ENCODE peak calls at places on chromosomes 16 and 17, in six cellular contexts. F, Y, X, K, D and Q are unnamed samples.

GRCh38 chr16:82761858-82762257 is 135.1 kb downstream of the CDH13 start:
- DNase-seq in K (no peak), F (peak; percentile 41), Y (no peak), X (no peak), D (no peak), Q (no peak)

GRCh38 chr17:79811888-79812205 is 15.0 kb upstream of the CBX8 start:
- DNase-seq in Y (no peak), D (no peak), X (no peak), K (no peak), F (no peak), Q (no peak)

GRCh38 chr17:5236871-5237540 is 2.3 kb upstream of the SCIMP start:
- DNase-seq in Y (no peak), F (no peak), X (no peak), D (no peak), K (no peak), Q (no peak)

GRCh38 chr16:50121278-50121677 is 31.8 kb upstream of the TENT4B start:
- DNase-seq in F (no peak), Y (no peak), D (no peak), X (no peak), K (no peak), Q (no peak)

GRCh38 chr16:57533366-57533617 is 3.1 kb downstream of the CCDC102A start:
- DNase-seq in D (no peak), X (peak; percentile 5), F (no peak), K (no peak), Y (no peak), Q (no peak)

GRCh38 chr17:988561-988960 is 8.4 kb upstream of the TIMM22 start:
- DNase-seq in K (no peak), X (no peak), D (no peak), F (no peak), Y (no peak), Q (no peak)

GRCh38 chr16:86528061-86528929 is 18.0 kb downstream of the FOXF1 start:
- DNase-seq in X (no peak), F (no peak), Y (no peak), K (no peak), D (no peak), Q (no peak)

GRCh38 chr16:80794071-80794470 is 10.3 kb downstream of the CDYL2 start:
- DNase-seq in X (no peak), D (no peak), F (no peak), K (no peak), Y (no peak), Q (no peak)

GRCh38 chr16:53955221-53955875 is 251.4 kb downstream of the FTO start:
- DNase-seq in Y (no peak), X (no peak), K (no peak), F (no peak), D (no peak), Q (no peak)

GRCh38 chr17:73703216-73703615 is 59.0 kb upstream of the SDK2 start:
- DNase-seq in Y (no peak), D (no peak), F (no peak), X (no peak), K (no peak), Q (no peak)

GRCh38 chr16:48318630-48319029 is 66.6 kb downstream of the SIAH1 start:
- DNase-seq in D (no peak), F (peak; percentile 62), X (peak; percentile 74), Y (peak; percentile 56), K (peak; percentile 66), Q (no peak)

GRCh38 chr17:50029185-50029584 is 26.7 kb upstream of the ITGA3 start:
- DNase-seq in X (no peak), K (no peak), F (no peak), Y (no peak), D (no peak), Q (no peak)

GRCh38 chr17:35089846-35090193 is 26.3 kb upstream of the RFFL start:
- DNase-seq in X (peak; percentile 10), Y (peak; percentile 52), F (peak; percentile 55), K (no peak), D (no peak), Q (peak; percentile 31)

GRCh38 chr16:69315486-69316311 is 4.5 kb downstream of the VPS4A start:
- DNase-seq in Y (no peak), X (no peak), F (no peak), D (no peak), K (no peak), Q (no peak)

GRCh38 chr17:45841098-45841497 is 3.6 kb upstream of the SPPL2C start:
- DNase-seq in F (no peak), X (no peak), D (no peak), Y (no peak), K (no peak), Q (no peak)

GRCh38 chr17:48558057-48558456 is 13.1 kb upstream of the HOXB2 start:
- DNase-seq in X (no peak), K (no peak), D (no peak), Y (peak; percentile 8), F (no peak), Q (no peak)

GRCh38 chr17:79064026-79064425 is 10.6 kb upstream of the ENGASE start:
- DNase-seq in X (no peak), F (no peak), Y (no peak), D (no peak), K (no peak), Q (no peak)

GRCh38 chr17:40015005-40015997 is at the start of gene CSF3:
- DNase-seq in K (no peak), D (no peak), X (no peak), Y (no peak), F (peak; percentile 44), Q (no peak)

GRCh38 chr16:89395150-89396142 is 94.9 kb downstream of the ANKRD11 start:
- DNase-seq in X (peak; percentile 93), F (peak; percentile 99), Y (no peak), K (no peak), D (no peak), Q (no peak)

GRCh38 chr17:882827-883585 is 96.6 kb downstream of the NXN start:
- DNase-seq in K (no peak), Y (no peak), X (peak; percentile 88), D (peak; percentile 54), F (peak; percentile 63), Q (no peak)

GRCh38 chr17:14471052-14471451 is 170.2 kb downstream of the HS3ST3B1 start:
- DNase-seq in K (no peak), Y (no peak), X (no peak), F (peak; percentile 0), D (no peak), Q (no peak)

GRCh38 chr16:82629441-82630027 is 2.8 kb downstream of the CDH13 start:
- DNase-seq in K (no peak), Y (no peak), X (no peak), F (peak; percentile 61), D (no peak), Q (no peak)

GRCh38 chr16:56989988-56990387 is 631 bp downstream of the NLRC5 start:
- DNase-seq in K (no peak), X (no peak), D (no peak), Y (no peak), F (no peak), Q (no peak)

GRCh38 chr16:87822571-87822970 is 46.7 kb downstream of the SLC7A5 start:
- DNase-seq in D (peak; percentile 74), Y (no peak), K (no peak), F (no peak), X (no peak), Q (no peak)

GRCh38 chr16:29951966-29952365 is 9.9 kb upstream of the TMEM219 start:
- DNase-seq in X (no peak), D (no peak), F (no peak), Y (no peak), K (no peak), Q (no peak)

DNA sequence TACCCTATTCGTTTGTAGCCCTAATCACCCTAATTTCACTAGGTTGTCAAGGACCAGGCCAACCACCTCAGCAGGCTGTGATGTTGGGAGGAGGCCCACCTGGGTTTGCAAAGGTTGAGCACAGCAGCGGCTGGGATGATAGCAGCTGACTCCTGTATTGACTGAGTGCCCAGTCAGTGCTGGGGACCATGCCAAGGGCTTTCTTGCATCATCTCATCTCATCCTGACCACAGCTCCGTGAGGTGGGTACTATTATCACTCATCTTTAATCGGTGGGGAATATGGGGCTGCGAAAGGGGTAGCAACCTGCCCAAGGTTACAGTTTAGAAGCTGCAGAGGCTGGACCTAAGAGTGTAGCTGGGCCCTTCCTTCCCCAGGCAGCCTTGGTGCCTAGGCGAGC is 11.7 kb downstream of the ATPAF2 start:
- DNase-seq in D (no peak), F (peak; percentile 19), K (no peak), Y (no peak), X (no peak), Q (no peak)
- H3K9me3 ChIP-seq in D (no peaks in the 10 kb centered on the region), F (no peaks in the 10 kb centered on the region), K (no peaks in the 10 kb centered on the region), Y (no peaks in the 10 kb centered on the region), X (no peaks in the 10 kb centered on the region), Q (no peaks in the 10 kb centered on the region)

DNA sequence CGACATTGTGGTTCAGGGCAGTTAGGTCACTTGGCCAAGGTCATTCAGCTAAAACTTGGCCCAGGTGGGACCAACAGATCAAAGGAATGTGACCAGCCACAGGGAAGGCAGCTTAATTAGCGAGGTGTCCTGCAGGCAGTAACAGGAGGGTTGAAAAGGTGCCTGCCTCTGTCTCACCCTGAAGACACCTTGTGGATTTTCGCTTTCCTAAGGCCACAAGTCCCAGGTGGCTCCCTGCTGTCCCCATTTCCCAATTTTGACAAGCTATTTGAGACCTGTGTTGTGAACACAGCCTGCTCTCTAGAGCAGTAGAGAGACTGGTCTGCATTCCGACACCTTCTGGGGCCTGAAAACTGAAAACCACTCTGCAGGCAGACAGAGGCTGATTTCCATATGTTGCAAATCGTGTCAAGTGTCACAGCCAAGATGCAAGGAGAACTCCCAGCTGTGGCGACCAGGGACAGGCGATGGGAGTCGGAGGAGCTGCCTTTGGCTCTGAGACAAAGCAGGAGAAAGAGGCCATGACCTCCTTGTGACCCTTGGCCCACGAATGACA is 593.1 kb upstream of the CDH5 start:
- DNase-seq in F (no peak), X (no peak), K (no peak), D (no peak), Y (no peak), Q (no peak)
- H3K9me3 ChIP-seq in F (no peaks in the 10 kb centered on the region), X (peaks cover 31% of the 10 kb centered on the region), K (no peaks in the 10 kb centered on the region), D (peaks cover 10% of the 10 kb centered on the region), Y (no peaks in the 10 kb centered on the region), Q (no peaks in the 10 kb centered on the region)

GRCh38 chr17:83152745-83153611 is 73.6 kb downstream of the METRNL start:
- DNase-seq in F (no peak), Y (no peak), X (peak; percentile 65), D (no peak), K (no peak), Q (no peak)
- H3K9me3 ChIP-seq in F (no peaks in the 10 kb centered on the region), Y (no peaks in the 10 kb centered on the region), X (no peaks in the 10 kb centered on the region), D (peaks cover 11% of the 10 kb centered on the region), K (no peaks in the 10 kb centered on the region), Q (no peaks in the 10 kb centered on the region)

GRCh38 chr16:35185366-35186044 is 1726.1 kb downstream of the TP53TG3F start:
- DNase-seq in K (no peak), Y (no peak), F (no peak), X (no peak), D (no peak), Q (no peak)
- H3K9me3 ChIP-seq in K (no peaks in the 10 kb centered on the region), Y (no peaks in the 10 kb centered on the region), F (peaks cover 4% of the 10 kb centered on the region), X (no peaks in the 10 kb centered on the region), D (peaks cover 73% of the 10 kb centered on the region), Q (no peaks in the 10 kb centered on the region)